ENCODE peak calls at places on chromosomes 1 and 21, in four cellular contexts. C is WTC11, L is HepG2, M is GM12878. Z is an unnamed sample.

GRCh38 chr1:212178830-212179370 is 106.3 kb upstream of the PPP2R5A start:
- DNase-seq in C (no peak), L (no peak), M (no peak), Z (no peak)

GRCh38 chr1:209618756-209619420 is 33.3 kb downstream of the LAMB3 start:
- DNase-seq in C (no peak), L (no peak), M (no peak), Z (no peak)

GRCh38 chr1:209625205-209625549 is 27.0 kb downstream of the LAMB3 start:
- DNase-seq in C (no peak), L (no peak), M (no peak), Z (no peak)

GRCh38 chr1:51728611-51729155 is 111.8 kb downstream of the OSBPL9 start:
- DNase-seq in C (peak), L (no peak), M (no peak), Z (no peak)

GRCh38 chr1:96358057-96358456 is 363.5 kb upstream of the PTBP2 start:
- DNase-seq in C (no peak), L (no peak), M (no peak), Z (no peak)

GRCh38 chr1:9835758-9836631 is 12.2 kb upstream of the CLSTN1 start:
- DNase-seq in C (peak), L (peak), M (no peak), Z (peak)

GRCh38 chr21:44364151-44365053 is 11.0 kb downstream of the TRPM2 start:
- DNase-seq in C (no peak), L (no peak), M (no peak), Z (no peak)

GRCh38 chr1:216422821-216423529 is at the start of gene USH2A:
- DNase-seq in C (peak), L (no peak), M (no peak), Z (no peak)

GRCh38 chr1:63126104-63126503 is 196.3 kb upstream of the FOXD3 start:
- DNase-seq in C (no peak), L (no peak), M (no peak), Z (no peak)

GRCh38 chr1:170225735-170226524 is 80.2 kb downstream of the NTMT2 start:
- DNase-seq in C (no peak), L (no peak), M (no peak), Z (no peak)

DNA sequence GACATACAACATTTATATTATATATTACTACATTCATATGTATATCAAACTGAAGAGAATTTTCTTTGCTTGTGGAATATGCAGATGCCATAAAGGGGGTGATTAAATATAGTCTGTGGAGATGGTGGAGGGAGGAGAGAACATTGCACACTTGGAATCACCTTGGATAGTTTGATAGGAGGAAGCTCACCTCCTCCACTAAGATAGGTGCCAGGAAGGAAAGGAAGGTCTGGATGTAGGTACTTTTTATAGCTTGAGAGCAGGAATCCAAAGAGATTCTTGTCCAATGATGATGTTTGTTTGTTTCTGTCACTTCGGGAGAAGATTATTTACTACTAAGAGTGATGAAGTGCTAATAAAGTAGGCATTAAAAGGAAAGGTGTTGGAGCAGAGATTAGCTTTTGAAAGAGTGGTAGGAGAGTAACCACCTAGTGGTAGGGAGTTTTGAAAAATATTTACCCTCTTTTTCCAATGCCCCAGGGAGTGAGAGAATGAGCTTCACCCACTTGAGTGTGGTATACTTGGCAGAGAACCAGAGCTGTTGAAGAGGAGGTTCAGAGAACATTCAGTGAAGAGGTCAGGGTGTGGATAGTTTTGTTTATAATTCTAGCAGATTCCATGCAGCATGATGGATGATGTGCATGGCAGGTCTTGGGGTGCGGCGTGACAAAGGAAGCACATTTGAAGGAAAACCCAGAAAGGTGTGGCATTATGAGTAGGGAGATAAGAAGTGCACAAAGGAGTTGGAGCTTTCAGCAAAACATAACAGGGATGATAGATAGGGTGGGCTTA is 145.0 kb downstream of the PATJ start:
- DNase-seq in C (no peak), L (no peak), M (no peak), Z (no peak)
- TF ChIP-seq ETV6 in C (no peak), L (no peak), M (no peak), Z (no peak)

GRCh38 chr1:89524369-89525168 is at the start of gene LRRC8B:
- DNase-seq in C (peak), L (peak), M (peak), Z (peak)

GRCh38 chr1:89527750-89528381 is 3.2 kb downstream of the LRRC8B start:
- DNase-seq in C (no peak), L (no peak), M (no peak), Z (no peak)

GRCh38 chr1:89523597-89524368 is 846 bp upstream of the LRRC8B start:
- DNase-seq in C (peak), L (peak), M (no peak), Z (peak)

GRCh38 chr1:89527256-89527655 is 2.6 kb downstream of the LRRC8B start:
- DNase-seq in C (no peak), L (no peak), M (no peak), Z (no peak)

DNA sequence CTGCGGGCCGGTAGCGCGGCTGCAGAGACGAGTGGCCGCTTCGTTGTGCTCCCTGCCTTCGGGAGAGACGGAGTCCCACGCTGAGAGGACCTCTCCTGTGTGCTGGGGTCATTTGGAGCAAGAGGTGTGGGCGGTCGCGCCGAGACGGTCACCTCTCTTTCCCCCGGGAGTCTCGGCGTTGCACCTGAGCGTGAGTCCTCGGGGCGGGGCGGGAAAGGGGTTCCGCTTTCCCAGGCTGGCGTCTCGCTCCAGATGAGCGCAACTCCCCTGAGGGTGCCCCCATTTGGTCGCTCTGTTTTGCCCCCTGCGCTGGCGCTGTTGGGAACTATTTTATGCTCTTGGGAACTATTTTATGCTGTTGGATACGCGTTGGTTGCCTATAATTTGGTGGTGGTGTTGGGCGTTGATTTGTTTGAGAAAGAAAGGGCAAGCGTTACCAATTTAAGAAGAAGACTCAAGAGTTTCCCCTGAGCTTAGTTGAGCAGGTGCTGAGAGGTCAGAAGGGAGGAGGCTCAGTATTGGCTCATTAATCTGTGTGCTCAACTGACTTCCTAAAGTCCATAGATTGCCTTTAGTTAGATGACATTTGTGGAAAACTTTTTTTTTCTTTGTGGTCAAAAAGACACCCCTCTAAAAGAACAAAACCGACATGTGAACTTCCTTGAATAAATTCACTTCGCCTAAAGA is 683 bp downstream of the LRRC8B start:
- DNase-seq in C (peak), L (peak), M (peak), Z (peak)
- TF ChIP-seq ETV6 in C (no peak), L (no peak), M (no peak), Z (no peak)

GRCh38 chr1:213761845-213762407 is 225.8 kb upstream of the PROX1 start:
- DNase-seq in C (peak), L (peak), M (no peak), Z (no peak)

GRCh38 chr1:213772711-213773110 is 215.1 kb upstream of the PROX1 start:
- DNase-seq in C (peak), L (no peak), M (no peak), Z (no peak)

GRCh38 chr1:213772142-213772541 is 215.6 kb upstream of the PROX1 start:
- DNase-seq in C (no peak), L (peak), M (no peak), Z (no peak)

GRCh38 chr1:213767683-213768082 is 220.1 kb upstream of the PROX1 start:
- DNase-seq in C (no peak), L (no peak), M (no peak), Z (no peak)
- TF ChIP-seq ETV6 in C (no peak), L (no peak), M (no peak), Z (no peak)

GRCh38 chr1:8687053-8687452 is 130.4 kb downstream of the RERE start:
- DNase-seq in C (no peak), L (no peak), M (no peak), Z (no peak)
- TF ChIP-seq ETV6 in C (no peak), L (no peak), M (no peak), Z (no peak)

GRCh38 chr1:157154291-157154690 is 16.1 kb upstream of the ETV3 start:
- DNase-seq in C (no peak), L (no peak), M (no peak), Z (no peak)
- TF ChIP-seq ETV6 in C (no peak), L (no peak), M (no peak), Z (no peak)

DNA sequence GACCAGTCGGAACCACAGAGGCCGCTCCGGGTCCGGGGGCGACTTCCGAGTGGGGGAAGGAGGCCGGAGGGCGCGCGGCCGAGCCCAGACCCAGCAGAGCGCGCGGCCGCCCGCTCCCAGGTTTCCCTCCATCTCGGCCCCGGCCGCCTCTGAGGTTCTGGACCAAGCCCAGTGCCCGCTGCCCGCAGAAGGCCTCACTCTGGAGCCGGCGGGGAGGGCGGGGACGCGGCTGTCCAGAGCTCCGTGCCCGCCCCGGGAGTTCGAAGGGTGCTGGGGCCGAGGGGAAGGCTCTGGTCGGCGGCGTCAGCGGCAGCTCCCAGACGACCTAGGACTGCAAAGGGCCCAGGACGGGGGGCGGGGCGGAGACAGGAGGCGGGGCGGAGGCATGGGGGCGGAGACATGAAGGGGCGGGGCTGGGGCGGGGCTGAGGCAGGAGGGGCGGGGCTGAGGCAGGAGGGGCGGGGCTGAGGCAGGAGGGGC is 48.0 kb upstream of the SLC19A1 start:
- DNase-seq in C (peak), L (no peak), M (no peak), Z (peak)
- TF ChIP-seq ETV6 in C (peak), L (no peak), M (no peak), Z (no peak)

GRCh38 chr1:155305881-155306391 is 2.7 kb upstream of the FDPS start:
- DNase-seq in C (no peak), L (peak), M (no peak), Z (no peak)

GRCh38 chr1:155304558-155305063 is 3.4 kb upstream of the PKLR start:
- DNase-seq in C (no peak), L (peak), M (no peak), Z (no peak)

GRCh38 chr1:155309423-155310021 is 856 bp downstream of the FDPS start:
- DNase-seq in C (no peak), L (no peak), M (no peak), Z (peak)

GRCh38 chr1:155308493-155309422 is at the start of gene FDPS:
- DNase-seq in C (peak), L (peak), M (peak), Z (peak)

GRCh38 chr1:155307247-155307740 is 1.4 kb upstream of the FDPS start:
- DNase-seq in C (no peak), L (peak), M (no peak), Z (no peak)
- TF ChIP-seq ETV6 in C (no peak), L (no peak), M (no peak), Z (no peak)

GRCh38 chr1:230322421-230322756 is 103.7 kb downstream of the PGBD5 start:
- DNase-seq in C (no peak), L (no peak), M (no peak), Z (no peak)

GRCh38 chr1:230321741-230322420 is 104.3 kb downstream of the PGBD5 start:
- DNase-seq in C (no peak), L (no peak), M (no peak), Z (no peak)

GRCh38 chr1:230322967-230323547 is 103.1 kb downstream of the PGBD5 start:
- DNase-seq in C (no peak), L (no peak), M (no peak), Z (no peak)

GRCh38 chr1:230320804-230321203 is 105.3 kb downstream of the PGBD5 start:
- DNase-seq in C (no peak), L (no peak), M (no peak), Z (no peak)

DNA sequence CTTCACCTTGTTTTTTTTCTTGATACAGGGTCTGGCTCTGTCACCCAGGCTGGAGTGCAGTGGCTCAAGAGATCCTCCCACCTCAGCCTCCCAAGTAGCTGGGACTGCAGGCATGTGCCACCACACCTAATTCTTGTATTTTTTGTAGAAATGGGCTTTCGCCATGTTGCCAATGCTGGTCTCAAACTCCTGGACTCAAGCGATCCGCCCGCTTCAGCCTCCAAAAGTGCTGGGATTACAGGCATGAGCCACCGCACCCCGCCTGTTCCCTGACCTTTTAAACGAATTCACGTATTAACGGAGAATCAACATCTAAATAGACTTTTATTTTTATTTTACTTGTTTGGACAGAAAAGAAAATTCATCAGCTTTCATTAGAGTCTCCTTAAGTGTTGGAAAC is 104.8 kb downstream of the PGBD5 start:
- DNase-seq in C (no peak), L (no peak), M (no peak), Z (no peak)
- TF ChIP-seq ETV6 in C (no peak), L (no peak), M (no peak), Z (no peak)